ENCODE peak calls at places on chromosomes 16 and 17, in four cellular contexts. I is K562, R is H1, H is HepG2. K is an unnamed sample.

GRCh38 chr17:62862251-62862650 is 54.1 kb upstream of the MARCHF10 start:
- DNase-seq in I (no peak), R (peak; percentile 8), H (no peak), K (no peak)

GRCh38 chr17:73941919-73942530 is 261.5 kb upstream of the RPL38 start:
- DNase-seq in I (no peak), R (no peak), H (no peak), K (no peak)

GRCh38 chr17:51351890-51352289 is 91.5 kb downstream of the UTP18 start:
- DNase-seq in I (no peak), R (no peak), H (no peak), K (no peak)

GRCh38 chr16:51577621-51578303 is 426.7 kb upstream of the SALL1 start:
- DNase-seq in I (no peak), R (no peak), H (no peak), K (no peak)

GRCh38 chr17:1126801-1127550 is 52.8 kb downstream of the ABR start:
- DNase-seq in I (no peak), R (no peak), H (no peak), K (no peak)

GRCh38 chr16:48126801-48127644 is 28.8 kb downstream of the ABCC12 start:
- DNase-seq in I (no peak), R (no peak), H (peak; percentile 6), K (no peak)

GRCh38 chr17:38464723-38465419 is 36.6 kb downstream of the ARHGAP23 start:
- DNase-seq in I (peak; percentile 90), R (no peak), H (no peak), K (peak; percentile 64)

GRCh38 chr17:48071654-48072053 is 23.5 kb downstream of the NFE2L1 start:
- DNase-seq in I (no peak), R (no peak), H (no peak), K (no peak)

GRCh38 chr17:63454915-63455314 is 8.8 kb upstream of the CYB561 start:
- DNase-seq in I (peak; percentile 49), R (no peak), H (no peak), K (no peak)

GRCh38 chr17:17526369-17526768 is 30.2 kb upstream of the RASD1 start:
- DNase-seq in I (no peak), R (no peak), H (no peak), K (no peak)

GRCh38 chr16:73049051-73049910 is 1.4 kb upstream of the ZFHX3 start:
- DNase-seq in I (no peak), R (no peak), H (no peak), K (no peak)

GRCh38 chr16:73047221-73047535 is 750 bp downstream of the ZFHX3 start:
- DNase-seq in I (no peak), R (no peak), H (no peak), K (no peak)

GRCh38 chr16:73046484-73047214 is 1.3 kb downstream of the ZFHX3 start:
- DNase-seq in I (no peak), R (no peak), H (no peak), K (no peak)

GRCh38 chr16:73047536-73048291 is at the start of gene ZFHX3:
- DNase-seq in I (no peak), R (peak; percentile 84), H (peak; percentile 76), K (no peak)

GRCh38 chr16:73048292-73049050 is 543 bp upstream of the ZFHX3 start:
- DNase-seq in I (no peak), R (no peak), H (peak; percentile 84), K (no peak)
- TF ChIP-seq JUND in I (no peak), R (no peak), H (peak; percentile 46), K (no peak)

GRCh38 chr16:69324013-69324531 is 6.3 kb downstream of the PDF start:
- DNase-seq in I (no peak), R (no peak), H (no peak), K (no peak)

GRCh38 chr16:69323428-69323827 is 7.0 kb downstream of the PDF start:
- DNase-seq in I (no peak), R (no peak), H (no peak), K (no peak)

GRCh38 chr16:69325784-69326171 is 4.6 kb downstream of the PDF start:
- DNase-seq in I (no peak), R (no peak), H (no peak), K (no peak)

GRCh38 chr16:69326172-69326873 is 4.1 kb downstream of the PDF start:
- DNase-seq in I (no peak), R (no peak), H (peak; percentile 94), K (no peak)

GRCh38 chr16:69324585-69325253 is 5.7 kb downstream of the PDF start:
- DNase-seq in I (no peak), R (no peak), H (no peak), K (no peak)
- H3K36me3 ChIP-seq in I (peaks cover 95% of the 10 kb centered on the region), R (peaks cover 20% of the 10 kb centered on the region), H (peaks cover 62% of the 10 kb centered on the region), K (peaks cover 69% of the 10 kb centered on the region)

GRCh38 chr16:50369133-50369804 is 481 bp upstream of the BRD7 start:
- DNase-seq in I (peak; percentile 24), R (no peak), H (no peak), K (no peak)
- TF ChIP-seq JUND in I (no peak), R (no peak), H (no peak), K (no peak)

DNA sequence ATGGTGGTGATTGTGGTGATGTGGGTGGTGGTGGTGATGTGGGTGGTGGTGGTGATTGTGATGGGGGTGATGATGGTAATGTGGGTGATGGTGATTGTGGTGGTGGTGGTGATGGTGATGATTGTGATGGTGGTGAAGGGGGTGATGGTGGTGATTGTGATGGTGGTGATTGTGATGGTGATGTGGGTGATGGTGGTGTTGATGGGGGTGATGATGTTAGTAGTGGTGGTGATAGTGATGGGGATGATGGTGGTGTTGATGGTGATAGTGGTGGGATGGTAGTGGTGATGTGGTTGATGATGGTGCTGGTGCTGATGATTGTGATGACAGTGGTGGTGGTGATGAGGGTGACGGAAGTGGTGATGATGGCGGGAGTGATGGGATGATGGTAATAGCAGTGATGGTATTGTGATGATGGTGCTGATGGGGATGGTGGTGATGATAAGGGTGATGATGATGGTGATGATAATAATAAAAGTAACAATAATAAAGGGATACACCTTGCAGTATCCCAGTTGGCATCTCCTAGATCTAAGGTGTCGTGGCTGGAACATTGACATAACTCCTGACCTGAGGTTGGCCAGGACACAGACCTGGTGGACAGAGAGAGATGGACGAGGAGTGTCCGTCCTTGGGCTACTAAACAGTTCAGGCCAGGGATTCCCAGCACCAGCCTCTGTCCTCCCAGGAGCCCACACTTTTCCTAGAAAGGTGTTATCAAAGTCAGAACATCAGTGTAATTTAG is 344.5 kb downstream of the SEC14L1 start:
- DNase-seq in I (no peak), R (no peak), H (no peak), K (no peak)
- H3K36me3 ChIP-seq in I (peaks cover 61% of the 10 kb centered on the region), R (peaks cover 16% of the 10 kb centered on the region), H (peaks cover 97% of the 10 kb centered on the region), K (peaks cover 41% of the 10 kb centered on the region)

GRCh38 chr16:85594621-85595298 is 18.4 kb upstream of the GSE1 start:
- DNase-seq in I (no peak), R (no peak), H (no peak), K (no peak)

GRCh38 chr16:85592700-85593502 is 20.2 kb upstream of the GSE1 start:
- DNase-seq in I (peak; percentile 79), R (no peak), H (no peak), K (no peak)

GRCh38 chr16:85595299-85595661 is 17.8 kb upstream of the GSE1 start:
- DNase-seq in I (no peak), R (no peak), H (no peak), K (no peak)

GRCh38 chr16:85591381-85591780 is 21.7 kb upstream of the GSE1 start:
- DNase-seq in I (no peak), R (no peak), H (no peak), K (no peak)

GRCh38 chr16:85593503-85594195 is 19.5 kb upstream of the GSE1 start:
- DNase-seq in I (no peak), R (no peak), H (no peak), K (no peak)
- TF ChIP-seq JUND in I (no peak), R (no peak), H (no peak), K (no peak)

GRCh38 chr17:8522577-8522976 is 86.9 kb downstream of the NDEL1 start:
- DNase-seq in I (no peak), R (no peak), H (no peak), K (no peak)
- H3K36me3 ChIP-seq in I (peaks cover 71% of the 10 kb centered on the region), R (peaks cover 28% of the 10 kb centered on the region), H (peaks cover 79% of the 10 kb centered on the region), K (peaks cover 14% of the 10 kb centered on the region)

GRCh38 chr16:30527635-30528178 is 1.3 kb upstream of the ZNF768 start:
- DNase-seq in I (no peak), R (no peak), H (no peak), K (no peak)

GRCh38 chr16:30524575-30525571 is 1.5 kb downstream of the ZNF768 start:
- DNase-seq in I (no peak), R (no peak), H (no peak), K (no peak)

GRCh38 chr16:30526823-30527634 is 663 bp upstream of the ZNF768 start:
- DNase-seq in I (peak; percentile 95), R (peak; percentile 97), H (peak; percentile 97), K (peak; percentile 94)

GRCh38 chr16:30525844-30526136 is 576 bp downstream of the ZNF768 start:
- DNase-seq in I (no peak), R (no peak), H (no peak), K (no peak)

DNA sequence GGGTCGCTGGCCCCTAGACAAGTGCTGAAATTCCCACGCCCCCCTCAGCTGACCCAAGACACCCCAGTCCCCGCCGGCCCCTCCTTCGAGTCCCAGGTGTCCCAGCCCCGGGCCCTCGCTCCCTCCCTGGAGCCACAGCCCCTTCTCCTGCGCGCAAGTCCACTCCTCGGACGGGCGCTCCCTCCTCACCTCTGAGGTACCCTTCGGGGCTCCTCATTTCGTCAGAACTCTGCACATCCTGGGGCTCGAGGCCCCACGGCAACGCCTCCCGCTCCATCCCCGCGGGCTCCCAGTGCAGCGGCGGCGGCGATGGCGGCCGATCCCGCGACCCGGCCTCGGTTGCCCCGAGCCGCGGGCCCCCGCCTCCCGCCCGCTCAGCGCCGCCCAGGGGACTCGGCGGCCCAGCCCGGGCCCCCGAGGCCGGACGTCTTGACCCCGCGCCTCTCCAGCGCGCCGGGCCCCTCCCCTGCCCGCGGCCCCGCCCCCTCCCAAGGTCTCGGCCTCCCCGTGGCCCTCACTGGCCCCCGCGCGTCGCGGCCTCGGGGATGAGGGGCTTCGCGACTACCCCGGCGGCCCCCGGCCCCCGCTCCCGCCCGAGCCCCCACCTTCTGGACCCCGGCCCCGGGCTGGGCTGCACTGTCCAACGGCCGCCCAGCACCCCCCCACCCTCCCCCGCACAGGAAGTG is at the start of gene ZNF768:
- DNase-seq in I (peak; percentile 91), R (peak; percentile 81), H (peak; percentile 38), K (no peak)
- TF ChIP-seq JUND in I (no peak), R (no peak), H (no peak), K (no peak)

K was measured in HCT116.